ENCODE peak calls at places on chromosome 2, in six cellular contexts. C is K562, N is sigmoid colon, K is upper lobe of left lung, O is GM12878, M is GM23338. V is an unnamed sample.
A peak's percentile ranks its signal among the peaks of the same experiment; 100 is the strongest.

GRCh38 chr2:151771599-151772358 is 37.5 kb upstream of the NEB start:
- DNase-seq in M (no peak), N (peak; percentile 73), C (no peak), O (peak; percentile 79), K (no peak), V (no peak)

GRCh38 chr2:170928036-170928823 is 823 bp upstream of the GORASP2 start:
- DNase-seq in K (no peak), M (peak; percentile 48), O (no peak), C (peak; percentile 39), N (no peak), V (no peak)

GRCh38 chr2:240146591-240147278 is 6.3 kb upstream of the OTOS start:
- DNase-seq in K (no peak), N (no peak), M (no peak), O (no peak), C (no peak), V (no peak)

GRCh38 chr2:165902929-165903328 is 50.6 kb downstream of the TTC21B start:
- DNase-seq in M (no peak), N (no peak), C (no peak), K (no peak), O (no peak), V (no peak)

GRCh38 chr2:61014805-61015204 is 2.7 kb upstream of the PEX13 start:
- DNase-seq in K (no peak), O (no peak), M (no peak), C (no peak), N (no peak), V (no peak)

GRCh38 chr2:2933421-2933820 is 444.2 kb downstream of the EIPR1 start:
- DNase-seq in N (no peak), C (no peak), M (no peak), K (no peak), O (no peak), V (peak; percentile 56)

GRCh38 chr2:217955881-217956493 is 46.8 kb downstream of the TNS1 start:
- DNase-seq in O (no peak), K (no peak), M (no peak), N (no peak), C (no peak), V (no peak)

GRCh38 chr2:201126308-201127127 is 10.6 kb downstream of the CFLAR start:
- DNase-seq in N (no peak), C (peak; percentile 62), M (no peak), K (no peak), O (no peak), V (no peak)

GRCh38 chr2:172921538-172922236 is 154.0 kb upstream of the MAP3K20 start:
- DNase-seq in K (no peak), M (no peak), C (no peak), O (no peak), N (no peak), V (no peak)

GRCh38 chr2:16093639-16094447 is 153.5 kb downstream of the MYCN start:
- DNase-seq in O (no peak), M (no peak), C (no peak), N (no peak), K (peak; percentile 64), V (no peak)

GRCh38 chr2:214410918-214411554 is at the start of gene VWC2L:
- DNase-seq in O (no peak), N (no peak), K (peak; percentile 19), M (peak; percentile 93), C (peak; percentile 34), V (no peak)

GRCh38 chr2:241048149-241048948 is 49.9 kb downstream of the SNED1 start:
- DNase-seq in N (peak; percentile 58), M (no peak), K (peak; percentile 56), O (no peak), C (no peak), V (peak; percentile 81)

GRCh38 chr2:23669413-23670244 is 257.3 kb downstream of the ATAD2B start:
- DNase-seq in N (peak; percentile 96), M (no peak), K (no peak), C (no peak), O (no peak), V (peak; percentile 91)

GRCh38 chr2:173547493-173547892 is 192.8 kb downstream of the CDCA7 start:
- DNase-seq in M (no peak), K (no peak), N (no peak), O (no peak), C (no peak), V (no peak)

GRCh38 chr2:31980674-31981356 is 30.0 kb downstream of the MEMO1 start:
- DNase-seq in O (peak; percentile 76), M (peak; percentile 71), N (no peak), C (peak; percentile 52), K (no peak), V (no peak)

GRCh38 chr2:200609027-200609614 is 23.3 kb downstream of the AOX1 start:
- DNase-seq in O (no peak), N (peak; percentile 83), K (no peak), M (no peak), C (no peak), V (no peak)

GRCh38 chr2:15748736-15749323 is 157.2 kb downstream of the DDX1 start:
- DNase-seq in O (no peak), N (no peak), K (no peak), M (peak; percentile 92), C (peak; percentile 78), V (no peak)

GRCh38 chr2:230666885-230667712 is 45.5 kb upstream of the CAB39 start:
- DNase-seq in O (no peak), K (no peak), C (peak; percentile 55), N (no peak), M (no peak), V (no peak)

GRCh38 chr2:15769676-15770075 is 170.7 kb upstream of the MYCN start:
- DNase-seq in M (no peak), O (no peak), N (no peak), C (no peak), K (peak; percentile 51), V (no peak)

GRCh38 chr2:71609441-71609840 is 156.1 kb downstream of the DYSF start:
- DNase-seq in M (no peak), N (peak; percentile 19), C (no peak), O (no peak), K (no peak), V (peak; percentile 52)

DNA sequence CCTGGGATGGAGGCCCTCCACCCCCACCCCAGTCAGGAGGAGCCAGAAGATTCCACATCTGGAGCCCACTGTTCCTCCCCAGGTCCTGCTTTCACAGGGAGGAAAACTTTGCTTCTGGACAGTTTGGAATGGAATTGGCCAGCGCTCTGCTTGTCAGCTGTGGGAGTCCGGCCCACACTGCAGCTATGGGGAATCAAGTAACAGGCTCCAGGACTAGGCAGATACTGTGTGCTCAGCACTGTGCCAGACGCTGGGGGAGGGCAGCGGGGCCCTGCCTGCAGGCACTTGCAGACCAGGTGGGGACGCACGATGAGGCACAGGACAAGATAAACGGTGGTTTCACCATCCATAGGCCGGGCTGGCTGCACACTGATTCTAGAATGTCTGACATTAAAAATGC is 114.0 kb downstream of the STPG4 start:
- DNase-seq in M (no peak), N (peak; percentile 80), C (no peak), O (no peak), K (no peak), V (no peak)
- TF ChIP-seq POLR2AphosphoS5 in M (no peak), N (peak; percentile 35), C (no peak), O (no peak), K (no peak), V (no peak)

GRCh38 chr2:18552351-18553077 is 7.9 kb downstream of the RDH14 start:
- DNase-seq in N (no peak), K (no peak), C (no peak), M (no peak), O (no peak), V (no peak)

GRCh38 chr2:18548618-18549017 is 11.8 kb downstream of the RDH14 start:
- DNase-seq in M (no peak), K (no peak), O (no peak), N (no peak), C (no peak), V (no peak)

GRCh38 chr2:18551623-18552022 is 8.8 kb downstream of the RDH14 start:
- DNase-seq in K (no peak), C (no peak), O (no peak), M (no peak), N (no peak), V (no peak)

GRCh38 chr2:18551169-18551568 is 9.3 kb downstream of the RDH14 start:
- DNase-seq in K (no peak), C (no peak), O (no peak), M (no peak), N (no peak), V (no peak)

GRCh38 chr2:18550383-18550905 is 10.0 kb downstream of the RDH14 start:
- DNase-seq in K (no peak), N (no peak), O (no peak), M (no peak), C (no peak), V (no peak)
- H3K4me3 ChIP-seq in K (no peak overlapping the region), N (no peak overlapping the region), O (no peak overlapping the region), M (no peak overlapping the region), C (no peak overlapping the region), V (no peak overlapping the region)

DNA sequence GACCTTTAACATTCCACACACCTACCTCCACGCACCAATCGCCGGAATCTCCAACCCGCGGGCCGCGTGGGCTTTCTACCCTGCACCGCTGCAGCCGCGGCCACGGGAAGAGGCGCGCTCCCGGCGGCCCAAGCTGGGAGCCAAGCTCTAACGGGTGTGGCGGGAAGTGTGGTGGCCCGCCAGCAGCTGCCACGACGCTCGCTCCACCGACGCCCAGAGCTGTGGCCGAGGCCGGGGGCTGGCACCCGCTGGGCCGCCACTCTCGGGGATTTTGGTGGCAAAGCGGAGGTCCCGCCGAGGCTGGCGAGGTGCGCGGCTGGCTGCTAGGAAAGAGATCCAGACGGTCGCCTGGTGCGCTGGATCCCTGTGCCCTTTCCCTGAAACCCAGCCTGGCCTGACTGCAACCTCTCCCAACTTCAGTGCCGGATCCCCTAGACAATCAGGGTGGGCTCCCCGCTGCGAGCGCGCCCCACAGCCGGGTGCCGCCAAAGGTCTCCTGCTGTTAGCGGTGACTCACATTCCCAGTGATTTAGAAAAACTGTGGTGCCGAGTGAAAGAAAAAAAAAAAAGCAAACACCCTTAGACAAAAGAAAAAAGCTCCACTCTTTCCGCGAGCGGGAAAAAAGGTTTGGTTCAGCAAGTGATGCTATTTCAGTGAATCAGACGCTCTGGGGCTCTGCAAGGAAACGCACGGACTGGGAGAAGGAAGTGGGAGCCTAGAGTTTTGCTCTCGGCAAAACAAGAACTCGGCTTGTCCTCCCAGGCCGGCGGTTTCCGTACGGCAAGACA is 2.9 kb upstream of the BCL2L11 start:
- DNase-seq in N (peak; percentile 67), M (peak; percentile 47), K (peak; percentile 87), C (no peak), O (no peak), V (no peak)
- TF ChIP-seq POLR2AphosphoS5 in N (no peak), M (no peak), K (peak; percentile 19), C (no peak), O (no peak), V (peak; percentile 51)

GRCh38 chr2:188979119-188979729 is 5.1 kb downstream of the COL3A1 start:
- DNase-seq in O (no peak), K (no peak), M (no peak), N (no peak), C (no peak), V (no peak)
- H3K4me3 ChIP-seq in O (no peak overlapping the region), K (no peak overlapping the region), M (no peak overlapping the region), N (peak overlapping the region; percentile 62), C (no peak overlapping the region), V (peak overlapping the region; percentile 55)

GRCh38 chr2:126676814-126677538 is 21.0 kb downstream of the GYPC start:
- DNase-seq in C (peak; percentile 78), N (no peak), O (no peak), M (no peak), K (no peak), V (no peak)
- TF ChIP-seq POLR2AphosphoS5 in C (no peak), N (no peak), O (no peak), M (no peak), K (no peak), V (no peak)

V was measured in vagina.